ENCODE peak calls at places on chromosomes 1 and 21, in four cellular contexts. P is ovary; B is SJSA1; G is CD8-positive, alpha-beta memory T cell. R is an unnamed sample.

GRCh38 chr21:15293251-15293650 is 228.5 kb upstream of the NRIP1 start:
- DNase-seq in P (no peak), B (no peak), G (no peak), R (no peak)

GRCh38 chr1:87149166-87150065 is 179.3 kb upstream of the LMO4 start:
- DNase-seq in P (no peak), B (no peak), G (no peak), R (no peak)

GRCh38 chr1:225999912-226000337 is 782 bp upstream of the SDE2 start:
- DNase-seq in P (no peak), B (no peak), G (no peak), R (no peak)

GRCh38 chr21:33655591-33656221 is 13.4 kb downstream of the ITSN1 start:
- DNase-seq in P (no peak), B (peak), G (no peak), R (no peak)

GRCh38 chr1:6961905-6962304 is 176.7 kb downstream of the CAMTA1 start:
- DNase-seq in P (no peak), B (no peak), G (no peak), R (no peak)

GRCh38 chr1:2990376-2991115 is 30.7 kb upstream of the ACTRT2 start:
- DNase-seq in P (no peak), B (no peak), G (no peak), R (no peak)

GRCh38 chr1:228267962-228268890 is 60.4 kb downstream of the OBSCN start:
- DNase-seq in P (no peak), B (no peak), G (no peak), R (peak)

GRCh38 chr1:94855307-94855700 is 35.1 kb downstream of the SLC44A3 start:
- DNase-seq in P (no peak), B (no peak), G (no peak), R (no peak)

GRCh38 chr1:96306809-96307208 is 414.8 kb upstream of the PTBP2 start:
- DNase-seq in P (no peak), B (no peak), G (no peak), R (no peak)

GRCh38 chr1:151187205-151187604 is 2.8 kb downstream of the VPS72 start:
- DNase-seq in P (no peak), B (no peak), G (no peak), R (no peak)

GRCh38 chr1:54927475-54928240 is 40.7 kb upstream of the DHCR24 start:
- DNase-seq in P (no peak), B (no peak), G (no peak), R (peak)

GRCh38 chr21:14675774-14676530 is 129.8 kb upstream of the SAMSN1 start:
- DNase-seq in P (no peak), B (no peak), G (peak), R (peak)

GRCh38 chr1:17185485-17185860 is 19.5 kb upstream of the PADI1 start:
- DNase-seq in P (no peak), B (peak), G (no peak), R (peak)

GRCh38 chr1:17188217-17188616 is 16.7 kb upstream of the PADI1 start:
- DNase-seq in P (no peak), B (no peak), G (no peak), R (no peak)

GRCh38 chr1:17184822-17185484 is 20.0 kb upstream of the PADI1 start:
- DNase-seq in P (no peak), B (peak), G (no peak), R (peak)

GRCh38 chr1:17187065-17187464 is 17.9 kb upstream of the PADI1 start:
- DNase-seq in P (no peak), B (peak), G (no peak), R (no peak)

GRCh38 chr1:17186216-17186894 is 18.6 kb upstream of the PADI1 start:
- DNase-seq in P (no peak), B (peak), G (no peak), R (peak)
- H3K27ac ChIP-seq in P (no peak), B (no peak), G (no peak), R (no peak)

GRCh38 chr1:31815752-31816484 is at the start of gene SPOCD1:
- DNase-seq in P (peak), B (peak), G (peak), R (peak)
- H3K27ac ChIP-seq in P (no peak), B (no peak), G (no peak), R (peak)

GRCh38 chr1:27591622-27592021 is 12.3 kb downstream of the AHDC1 start:
- DNase-seq in P (no peak), B (no peak), G (no peak), R (no peak)

GRCh38 chr1:27589841-27590426 is 14.0 kb downstream of the AHDC1 start:
- DNase-seq in P (peak), B (no peak), G (no peak), R (no peak)

GRCh38 chr1:27589441-27589840 is 14.5 kb downstream of the AHDC1 start:
- DNase-seq in P (no peak), B (no peak), G (no peak), R (no peak)

GRCh38 chr1:27592191-27592590 is 11.8 kb downstream of the AHDC1 start:
- DNase-seq in P (no peak), B (no peak), G (no peak), R (no peak)

DNA sequence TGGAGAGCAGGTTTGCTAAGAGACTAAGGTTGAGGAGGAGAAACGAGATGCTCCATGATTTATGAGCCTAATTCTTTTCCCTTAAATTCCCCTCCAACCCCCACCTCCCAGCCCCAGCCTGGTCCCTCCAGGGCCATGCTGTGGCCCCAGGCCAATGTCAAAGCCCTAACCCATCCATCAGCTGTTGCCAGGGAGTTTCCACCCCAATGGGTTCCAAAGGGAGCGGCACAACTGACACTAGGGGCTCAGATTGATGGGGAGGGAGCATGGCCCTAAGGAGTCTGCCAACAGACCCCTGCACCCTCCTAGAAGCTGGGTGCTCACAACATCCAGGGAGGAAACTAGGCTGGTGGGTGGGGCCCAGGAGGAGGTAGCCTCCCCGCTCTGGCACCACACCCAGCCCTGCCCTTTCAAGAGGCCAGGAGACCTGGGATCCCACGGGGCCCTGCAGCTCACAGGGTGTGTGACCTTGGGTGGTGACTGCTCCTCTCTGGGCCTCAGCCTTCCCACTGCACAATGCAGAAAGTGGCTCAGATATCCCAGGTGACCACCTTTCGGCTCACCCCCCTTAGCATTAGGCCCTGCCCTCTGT is 12.9 kb downstream of the AHDC1 start:
- DNase-seq in P (no peak), B (no peak), G (no peak), R (no peak)
- H3K27ac ChIP-seq in P (peak), B (no peak), G (no peak), R (peak)

DNA sequence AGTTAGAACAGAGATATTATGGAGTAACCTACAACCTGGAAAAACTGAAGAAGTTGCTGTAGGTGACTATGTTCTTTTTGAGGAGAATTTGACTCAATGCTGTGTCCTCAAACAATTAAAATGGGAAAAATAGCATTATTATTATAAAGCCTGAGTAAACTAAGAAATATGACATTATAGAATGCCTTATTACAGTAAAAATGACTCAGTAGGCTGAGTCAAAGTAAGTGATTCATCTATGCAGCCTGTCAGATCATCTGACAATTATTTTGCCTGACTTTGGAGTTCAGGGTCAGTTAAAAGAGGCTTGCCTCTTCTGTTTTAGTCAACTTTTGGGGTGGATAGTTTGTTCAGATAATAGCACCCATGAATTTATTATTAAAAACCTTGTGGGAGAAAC is 150.8 kb upstream of the PTGFR start:
- DNase-seq in P (no peak), B (no peak), G (no peak), R (no peak)
- H3K27ac ChIP-seq in P (no peak), B (peak), G (no peak), R (no peak)

GRCh38 chr21:45981154-45981606 is 390 bp upstream of the COL6A1 start:
- DNase-seq in P (peak), B (peak), G (peak), R (peak)

GRCh38 chr21:45981641-45982255 is at the start of gene COL6A1:
- DNase-seq in P (peak), B (peak), G (no peak), R (peak)

GRCh38 chr21:45979651-45980050 is 1.9 kb upstream of the COL6A1 start:
- DNase-seq in P (peak), B (no peak), G (no peak), R (no peak)

GRCh38 chr21:45980271-45980670 is 1.3 kb upstream of the COL6A1 start:
- DNase-seq in P (no peak), B (no peak), G (no peak), R (no peak)

DNA sequence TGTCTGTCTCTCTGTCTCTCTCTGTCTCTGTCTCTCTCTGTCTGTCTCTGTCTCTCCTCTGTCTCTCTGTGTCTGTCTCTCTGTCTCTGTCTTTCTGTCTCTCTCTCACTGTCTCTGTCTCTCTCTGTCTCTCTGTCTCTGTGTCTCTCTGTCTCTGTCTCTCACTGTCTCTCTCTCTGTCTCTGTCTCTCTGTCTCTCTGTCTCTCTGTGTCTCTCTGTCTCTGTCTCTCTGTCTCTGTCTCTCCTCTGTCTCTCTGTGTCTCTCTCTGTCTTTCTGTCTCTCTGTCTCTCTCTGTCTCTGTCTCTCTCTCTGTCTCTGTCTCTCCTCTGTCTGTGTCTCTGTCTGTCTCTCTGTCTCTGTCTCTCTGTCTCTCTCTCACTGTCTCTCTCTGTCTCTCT is 873 bp upstream of the COL6A1 start:
- DNase-seq in P (no peak), B (no peak), G (no peak), R (no peak)
- H3K27ac ChIP-seq in P (peak), B (peak), G (no peak), R (peak)

R was measured in testis.